ENCODE peak calls at places on chromosomes 3 and 15, in four cellular contexts. M is GM12878; T is dorsolateral prefrontal cortex; U is CD8-positive, alpha-beta T cell. V is an unnamed sample.

GRCh38 chr3:135134717-135135116 is 339.7 kb downstream of the EPHB1 start:
- DNase-seq in M (no peak), T (no peak), U (no peak), V (no peak)

GRCh38 chr3:161265916-161266571 is 44.9 kb downstream of the NMD3 start:
- DNase-seq in M (no peak), T (no peak), U (no peak), V (no peak)

GRCh38 chr3:137222736-137223135 is 265.0 kb downstream of the IL20RB start:
- DNase-seq in M (no peak), T (no peak), U (no peak), V (no peak)

GRCh38 chr3:128316456-128316855 is 150.2 kb downstream of the DNAJB8 start:
- DNase-seq in M (no peak), T (no peak), U (peak), V (peak)

GRCh38 chr15:57403007-57403406 is 26.7 kb downstream of the CGNL1 start:
- DNase-seq in M (no peak), T (no peak), U (no peak), V (no peak)

GRCh38 chr3:73144828-73145227 is 83.4 kb downstream of the EBLN2 start:
- DNase-seq in M (no peak), T (no peak), U (no peak), V (no peak)

GRCh38 chr3:38717603-38718240 is 68.2 kb upstream of the SCN5A start:
- DNase-seq in M (no peak), T (peak), U (no peak), V (no peak)

GRCh38 chr15:62880278-62880677 is 162.3 kb upstream of the TPM1 start:
- DNase-seq in M (no peak), T (no peak), U (no peak), V (no peak)

GRCh38 chr3:79086514-79086913 is 681.3 kb downstream of the ROBO1 start:
- DNase-seq in M (no peak), T (peak), U (no peak), V (peak)

GRCh38 chr15:39472661-39473657 is 107.9 kb upstream of the THBS1 start:
- DNase-seq in M (no peak), T (no peak), U (no peak), V (no peak)

GRCh38 chr3:16085884-16086608 is 88.4 kb upstream of the GALNT15 start:
- DNase-seq in M (no peak), T (peak), U (no peak), V (no peak)

GRCh38 chr3:77687545-77687944 is 647.6 kb downstream of the ROBO2 start:
- DNase-seq in M (no peak), T (no peak), U (no peak), V (no peak)

GRCh38 chr3:76369170-76369569 is 583.8 kb upstream of the ZNF717 start:
- DNase-seq in M (no peak), T (no peak), U (no peak), V (peak)

GRCh38 chr3:80770106-80771079 is 991.1 kb downstream of the GBE1 start:
- DNase-seq in M (peak), T (no peak), U (no peak), V (no peak)

GRCh38 chr3:149473991-149474819 is at the start of gene TM4SF4:
- DNase-seq in M (no peak), T (no peak), U (no peak), V (no peak)

GRCh38 chr3:186523434-186523833 is 20.7 kb downstream of the CRYGS start:
- DNase-seq in M (no peak), T (no peak), U (no peak), V (no peak)

GRCh38 chr3:186520436-186520835 is 23.7 kb downstream of the CRYGS start:
- DNase-seq in M (no peak), T (no peak), U (no peak), V (no peak)

GRCh38 chr3:186523022-186523421 is 21.2 kb downstream of the CRYGS start:
- DNase-seq in M (no peak), T (no peak), U (no peak), V (no peak)

GRCh38 chr3:186519021-186519658 is 25.0 kb downstream of the CRYGS start:
- DNase-seq in M (peak), T (no peak), U (peak), V (peak)

GRCh38 chr3:186520957-186521842 is 23.0 kb downstream of the CRYGS start:
- DNase-seq in M (peak), T (no peak), U (no peak), V (no peak)
- H3K4me3 ChIP-seq in M (no peak), T (no peak), U (no peak), V (no peak)

DNA sequence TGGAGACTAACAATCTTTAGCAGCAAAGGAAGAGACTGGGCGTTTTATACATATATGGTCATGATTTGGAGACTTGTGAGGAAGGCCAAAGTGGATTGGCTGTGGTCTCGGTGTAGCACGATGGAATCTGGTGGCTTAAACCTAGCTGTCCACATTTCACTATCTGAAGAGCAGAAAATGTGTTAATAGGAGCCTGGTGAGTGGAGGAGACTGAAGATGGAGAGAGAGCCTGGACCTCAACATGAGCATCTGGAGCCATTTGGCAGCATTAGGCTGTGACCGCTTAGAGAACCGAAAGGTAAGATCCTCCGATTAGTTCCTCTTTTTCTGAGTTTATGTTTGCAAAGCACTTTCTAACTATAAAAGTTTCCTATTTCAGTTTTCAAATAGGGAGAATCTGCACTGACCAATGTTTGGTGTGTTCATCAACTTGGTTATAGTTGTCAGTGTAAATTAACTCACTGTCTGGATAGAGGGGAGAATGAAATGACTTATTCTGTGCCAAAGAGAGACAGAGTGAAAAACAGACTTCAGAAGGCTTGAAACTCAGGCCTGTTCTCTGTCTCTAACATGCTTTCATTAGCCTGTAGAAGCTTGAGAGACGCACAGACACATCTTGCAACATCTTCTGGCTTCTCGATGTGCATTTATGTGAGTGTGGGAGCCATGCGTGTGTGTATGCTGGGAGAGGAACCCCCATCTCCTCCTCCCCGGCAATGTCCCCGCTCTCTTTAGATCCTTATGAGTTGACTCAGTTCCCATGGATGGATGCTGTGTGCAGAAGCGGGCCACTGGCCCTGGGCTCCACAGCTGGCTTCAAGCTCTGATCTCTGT is 244.7 kb upstream of the TBL1XR1 start:
- DNase-seq in M (peak), T (no peak), U (no peak), V (no peak)
- H3K4me3 ChIP-seq in M (peak), T (no peak), U (no peak), V (no peak)

GRCh38 chr3:109927161-109927560 is 589.8 kb upstream of the DPPA4 start:
- DNase-seq in M (no peak), T (no peak), U (no peak), V (no peak)
- H3K4me3 ChIP-seq in M (no peak), T (no peak), U (no peak), V (no peak)

GRCh38 chr3:120753831-120754230 is 11.3 kb downstream of the GTF2E1 start:
- DNase-seq in M (no peak), T (no peak), U (no peak), V (no peak)
- H3K4me3 ChIP-seq in M (peak), T (no peak), U (no peak), V (no peak)

DNA sequence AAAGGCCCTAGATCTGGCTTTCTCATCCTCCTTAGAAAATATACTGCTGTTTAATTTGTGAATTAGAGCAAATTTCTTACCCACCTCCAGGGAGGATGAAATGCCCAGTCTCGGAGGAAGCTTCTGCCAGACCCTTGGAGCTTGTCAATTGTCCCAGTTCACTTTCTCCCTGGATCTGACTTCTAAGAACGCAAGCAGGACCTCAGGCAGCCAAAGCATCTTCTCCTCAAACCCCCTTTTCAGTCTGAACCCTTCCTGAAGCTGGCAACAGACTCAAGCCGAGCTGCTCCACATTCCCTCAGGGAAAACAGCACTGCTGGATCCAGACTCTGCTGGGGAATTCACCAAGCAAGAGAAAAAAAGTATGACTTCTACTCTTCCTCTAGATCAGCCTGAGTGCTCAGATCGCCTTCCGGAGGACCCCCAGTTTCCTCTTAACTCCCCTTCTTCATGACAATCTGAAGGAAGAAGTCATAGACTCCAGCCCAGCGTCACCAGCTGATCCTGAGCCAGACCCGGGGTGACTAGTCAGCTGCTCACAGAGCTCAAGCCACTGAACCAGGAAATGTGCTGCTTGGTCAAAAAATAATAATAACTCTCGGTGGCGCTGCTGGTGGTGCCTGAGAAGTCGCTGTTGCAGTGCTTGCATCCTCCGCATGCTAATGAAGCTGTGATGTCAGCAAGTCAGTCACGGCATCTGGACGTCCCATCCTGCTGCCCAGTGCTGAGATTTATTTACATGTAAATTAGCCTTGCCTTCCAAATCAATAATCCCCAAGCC is at the start of gene PRICKLE2:
- DNase-seq in M (peak), T (peak), U (no peak), V (no peak)
- H3K4me3 ChIP-seq in M (no peak), T (peak), U (no peak), V (no peak)

DNA sequence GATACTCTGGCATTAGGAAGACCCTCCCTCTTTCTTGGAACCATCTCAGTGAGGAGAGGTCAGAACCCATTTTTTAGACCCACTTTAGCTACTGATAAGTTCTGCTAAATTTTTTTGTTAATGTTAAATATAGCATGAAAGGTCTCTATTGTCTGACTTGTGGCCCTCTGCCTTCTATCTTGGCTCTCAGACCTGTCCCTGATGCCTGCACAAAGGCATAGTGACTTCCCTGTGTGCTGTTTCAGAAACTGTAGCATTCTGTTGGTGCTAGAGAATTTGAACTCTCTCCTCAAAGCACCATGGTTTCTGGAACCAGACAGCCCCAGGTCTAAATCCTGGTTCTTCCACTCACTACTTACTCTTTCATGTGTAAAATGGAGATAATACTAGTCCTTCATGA is 15.4 kb downstream of the MAPKBP1 start:
- DNase-seq in M (no peak), T (no peak), U (no peak), V (no peak)
- H3K4me3 ChIP-seq in M (no peak), T (no peak), U (no peak), V (no peak)

GRCh38 chr15:35170216-35170615 is 85.1 kb upstream of the NANOGP8 start:
- DNase-seq in M (no peak), T (no peak), U (no peak), V (no peak)

GRCh38 chr15:35173444-35174118 is 88.5 kb upstream of the NANOGP8 start:
- DNase-seq in M (no peak), T (no peak), U (no peak), V (no peak)

GRCh38 chr15:35166730-35167359 is 81.8 kb upstream of the NANOGP8 start:
- DNase-seq in M (no peak), T (no peak), U (no peak), V (no peak)

GRCh38 chr15:35167675-35168074 is 82.6 kb upstream of the NANOGP8 start:
- DNase-seq in M (no peak), T (no peak), U (no peak), V (no peak)

DNA sequence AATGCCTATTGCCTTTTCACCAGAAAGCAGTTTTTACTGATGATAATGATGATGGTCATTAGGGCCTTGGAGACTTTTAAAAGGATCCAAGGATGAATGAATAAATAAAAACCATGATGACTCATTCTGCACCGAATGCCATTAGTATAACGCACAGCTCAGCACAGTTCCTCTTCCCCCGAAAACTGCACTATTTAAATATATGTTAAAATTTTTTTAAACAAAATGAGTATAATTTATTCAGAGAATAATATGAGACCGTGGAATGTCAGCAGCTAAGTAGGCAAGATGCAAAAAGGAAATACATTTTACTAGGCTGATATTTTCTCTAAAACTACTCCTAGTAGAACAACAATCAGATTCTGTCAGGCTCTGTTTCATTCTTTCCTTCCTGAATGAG is 83.4 kb upstream of the NANOGP8 start:
- DNase-seq in M (no peak), T (no peak), U (no peak), V (no peak)
- H3K4me3 ChIP-seq in M (no peak), T (no peak), U (no peak), V (no peak)

GRCh38 chr15:71079208-71080044 is 35.8 kb upstream of the THSD4 start:
- DNase-seq in M (no peak), T (no peak), U (no peak), V (no peak)
- H3K4me3 ChIP-seq in M (no peak), T (no peak), U (no peak), V (no peak)

V was measured in Jurkat, Clone E6-1.